ENCODE peak calls at places on chromosomes 1 and 21, in six cellular contexts. Q, T, W, G, N and C are unnamed samples.

GRCh38 chr1:10528066-10529014 is 53.6 kb downstream of the PEX14 start:
- DNase-seq in W (no peak), G (peak), T (peak), Q (no peak), N (peak), C (peak)

GRCh38 chr1:205963756-205964155 is 20.5 kb upstream of the SLC26A9 start:
- DNase-seq in W (no peak), G (no peak), N (no peak), Q (no peak), T (no peak), C (no peak)

GRCh38 chr1:204294371-204294770 is 65.4 kb downstream of the PLEKHA6 start:
- DNase-seq in N (peak), G (peak), W (peak), T (peak), Q (no peak), C (peak)

GRCh38 chr1:27981146-27981545 is 21.4 kb downstream of the XKR8 start:
- DNase-seq in Q (no peak), N (no peak), W (no peak), G (no peak), T (no peak), C (no peak)

GRCh38 chr1:241343956-241344355 is 13.0 kb downstream of the RGS7 start:
- DNase-seq in T (no peak), Q (no peak), N (no peak), W (no peak), G (no peak), C (peak)

GRCh38 chr1:159084867-159085266 is 8.3 kb upstream of the AIM2 start:
- DNase-seq in G (no peak), N (no peak), T (no peak), Q (no peak), W (no peak), C (no peak)

GRCh38 chr1:38084700-38085099 is 38.1 kb upstream of the POU3F1 start:
- DNase-seq in Q (no peak), W (no peak), N (no peak), G (peak), T (no peak), C (no peak)

GRCh38 chr1:207812778-207813512 is 61.1 kb downstream of the CD46 start:
- DNase-seq in W (no peak), G (no peak), Q (no peak), T (no peak), N (no peak), C (no peak)

GRCh38 chr1:200294241-200294640 is 115.6 kb downstream of the ZNF281 start:
- DNase-seq in G (no peak), Q (no peak), T (no peak), W (no peak), N (no peak), C (peak)

GRCh38 chr1:17200756-17201155 is 4.2 kb upstream of the PADI1 start:
- DNase-seq in N (no peak), T (no peak), G (no peak), W (no peak), Q (peak), C (no peak)

GRCh38 chr1:219542828-219543518 is 69.9 kb downstream of the ZC3H11B start:
- DNase-seq in T (peak), W (no peak), G (no peak), Q (no peak), N (peak), C (peak)

GRCh38 chr1:53066941-53067738 is 5.1 kb downstream of the PODN start:
- DNase-seq in G (no peak), W (peak), T (no peak), N (no peak), Q (no peak), C (no peak)

GRCh38 chr1:27342778-27343638 is 1.2 kb downstream of the SYTL1 start:
- DNase-seq in Q (no peak), N (no peak), T (no peak), W (no peak), G (no peak), C (peak)

GRCh38 chr1:208835082-208835467 is 590.9 kb upstream of the PLXNA2 start:
- DNase-seq in T (no peak), N (no peak), W (no peak), Q (no peak), G (no peak), C (no peak)

GRCh38 chr1:31703431-31704260 is at the start of gene COL16A1:
- DNase-seq in N (peak), Q (no peak), G (peak), W (peak), T (peak), C (no peak)

GRCh38 chr1:223556414-223557124 is 108.9 kb downstream of the CAPN8 start:
- DNase-seq in G (no peak), W (no peak), T (peak), N (peak), Q (no peak), C (peak)

GRCh38 chr1:48246727-48247126 is 24.2 kb downstream of the SLC5A9 start:
- DNase-seq in Q (no peak), N (no peak), T (no peak), W (no peak), G (peak), C (peak)

GRCh38 chr1:202329891-202330290 is 11.8 kb downstream of the UBE2T start:
- DNase-seq in Q (no peak), G (no peak), W (no peak), T (no peak), N (no peak), C (no peak)

GRCh38 chr1:226210571-226211176 is 12.8 kb upstream of the MIXL1 start:
- DNase-seq in T (no peak), N (no peak), Q (no peak), G (no peak), W (no peak), C (no peak)

GRCh38 chr1:26853156-26853555 is 9.8 kb upstream of the SFN start:
- DNase-seq in N (peak), Q (no peak), G (peak), W (peak), T (peak), C (peak)

GRCh38 chr1:95021794-95022193 is 51.0 kb downstream of the ALG14 start:
- DNase-seq in Q (no peak), N (peak), G (peak), T (peak), W (no peak), C (no peak)

GRCh38 chr21:27505516-27505915 is 538.6 kb upstream of the ADAMTS5 start:
- DNase-seq in T (peak), Q (no peak), W (no peak), N (peak), G (no peak), C (no peak)

GRCh38 chr1:154419620-154420020 is 14.5 kb downstream of the IL6R start:
- DNase-seq in Q (no peak), G (peak), W (peak), T (peak), N (peak), C (peak)

DNA sequence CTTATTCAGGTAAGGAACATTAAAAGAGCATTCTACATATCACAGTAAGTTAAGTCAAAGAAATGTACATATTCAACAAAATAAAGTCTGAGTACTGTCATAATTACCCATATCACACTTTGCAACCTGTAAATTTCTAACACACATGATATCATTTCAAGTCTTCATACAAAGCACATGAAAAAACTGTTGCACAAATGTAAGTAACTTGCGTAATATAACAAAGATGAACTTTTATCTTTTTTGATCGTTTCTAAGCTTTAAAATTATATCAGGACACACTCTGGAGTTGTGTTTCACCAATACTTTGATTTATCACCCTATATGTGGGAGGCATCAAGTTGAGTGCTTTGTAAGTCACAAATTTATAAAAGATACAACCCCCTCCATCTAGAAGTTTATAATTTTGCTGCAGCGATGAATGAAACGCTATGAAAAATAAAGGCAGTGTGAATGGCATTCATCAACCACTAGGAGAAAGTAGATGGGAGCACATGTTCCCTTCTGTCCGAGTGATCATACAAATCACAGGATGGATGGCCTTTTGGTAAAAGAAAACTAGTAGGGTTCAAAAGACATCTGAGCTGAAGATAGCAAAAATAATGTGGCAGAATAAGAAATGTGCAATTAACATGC is 27.6 kb downstream of the NRIP1 start:
- DNase-seq in W (no peak), N (no peak), G (no peak), Q (no peak), T (no peak), C (no peak)
- H3K4me3 ChIP-seq in W (no peak), N (no peak), G (no peak), Q (no peak), T (no peak), C (no peak)

GRCh38 chr1:5286244-5286643 is 631.8 kb downstream of the AJAP1 start:
- DNase-seq in T (no peak), G (no peak), Q (no peak), W (no peak), N (no peak), C (no peak)
- TF ChIP-seq CTCF in T (no peak), G (no peak), Q (no peak), W (no peak), N (no peak), C (peak)

DNA sequence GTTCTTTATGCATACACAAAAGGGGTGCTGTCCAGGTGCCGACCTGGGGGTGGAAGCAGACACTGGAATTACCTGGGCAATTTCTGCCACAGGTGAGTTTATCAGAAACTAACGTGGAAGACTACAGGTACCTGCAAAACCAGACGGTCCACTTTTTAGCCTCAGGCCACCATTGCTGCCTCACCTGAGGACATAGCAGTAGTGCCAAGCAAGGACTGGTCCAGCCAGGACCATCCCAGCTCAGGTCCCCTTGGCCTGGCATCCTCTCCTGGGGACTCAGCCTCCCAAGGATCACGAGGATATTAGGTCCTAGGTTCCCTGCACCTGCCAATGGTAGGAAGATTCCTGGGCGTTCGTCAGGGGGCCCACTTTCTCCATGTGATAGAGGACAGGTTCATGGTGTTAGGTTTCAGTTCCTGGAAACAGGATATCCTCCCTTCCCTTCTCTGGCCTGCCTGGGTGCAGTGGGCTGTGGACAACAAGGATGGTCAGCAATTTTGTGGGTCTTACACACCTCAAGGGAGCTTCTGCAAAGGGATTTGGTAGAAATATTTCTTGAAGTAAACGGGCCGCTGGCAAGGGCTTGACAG is 71.6 kb upstream of the RAB4A start:
- DNase-seq in W (no peak), N (no peak), Q (no peak), T (no peak), G (no peak), C (peak)
- H3K4me3 ChIP-seq in W (no peak), N (no peak), Q (no peak), T (no peak), G (no peak), C (no peak)

GRCh38 chr1:59878370-59878769 is 48.2 kb downstream of the CYP2J2 start:
- DNase-seq in Q (no peak), N (no peak), W (no peak), T (no peak), G (no peak), C (no peak)
- TF ChIP-seq CTCF in Q (no peak), N (no peak), W (no peak), T (no peak), G (no peak), C (no peak)

GRCh38 chr1:2021550-2021949 is 2.4 kb downstream of the GABRD start:
- DNase-seq in N (no peak), T (no peak), W (no peak), G (no peak), Q (no peak), C (no peak)

GRCh38 chr1:2020310-2020655 is 1.1 kb downstream of the GABRD start:
- DNase-seq in T (no peak), G (no peak), W (no peak), N (no peak), Q (no peak), C (no peak)

GRCh38 chr1:2023187-2023586 is 4.0 kb downstream of the GABRD start:
- DNase-seq in N (no peak), W (no peak), G (no peak), Q (no peak), T (no peak), C (no peak)

GRCh38 chr1:2024451-2024850 is 5.3 kb downstream of the GABRD start:
- DNase-seq in W (no peak), T (no peak), N (no peak), Q (no peak), G (no peak), C (no peak)

GRCh38 chr1:2022063-2022770 is 3.1 kb downstream of the GABRD start:
- DNase-seq in N (no peak), G (no peak), W (no peak), Q (no peak), T (no peak), C (no peak)
- H3K4me3 ChIP-seq in N (no peak), G (no peak), W (no peak), Q (no peak), T (no peak), C (no peak)